ENCODE peak calls at places on chromosomes 11 and 22, in five cellular contexts. X is upper lobe of left lung, R is kidney, B is H1, W is body of pancreas. U is an unnamed sample.

GRCh38 chr11:128180446-128181089 is 406.8 kb downstream of the ETS1 start:
- DNase-seq in X (no peak), R (no peak), B (no peak), W (no peak), U (no peak)

GRCh38 chr11:117546431-117547160 is 218.9 kb downstream of the CEP164 start:
- DNase-seq in X (no peak), R (no peak), B (no peak), W (no peak), U (no peak)

GRCh38 chr11:65588199-65589054 is 7.2 kb downstream of the KCNK7 start:
- DNase-seq in X (peak), R (peak), B (no peak), W (peak), U (no peak)

GRCh38 chr11:92304271-92304670 is 79.7 kb downstream of the FAT3 start:
- DNase-seq in X (no peak), R (no peak), B (no peak), W (no peak), U (no peak)

GRCh38 chr22:44099696-44100095 is 75.6 kb downstream of the PARVB start:
- DNase-seq in X (no peak), R (peak), B (no peak), W (no peak), U (no peak)

GRCh38 chr11:1918436-1919315 is 827 bp upstream of the TNNT3 start:
- DNase-seq in X (no peak), R (no peak), B (no peak), W (no peak), U (no peak)

GRCh38 chr11:43393765-43394355 is 35.1 kb downstream of the TTC17 start:
- DNase-seq in X (no peak), R (no peak), B (no peak), W (peak), U (no peak)

GRCh38 chr11:102287963-102288744 is 29.1 kb upstream of the BIRC3 start:
- DNase-seq in X (peak), R (no peak), B (no peak), W (peak), U (no peak)

GRCh38 chr11:64102005-64102738 is 63.7 kb downstream of the MACROD1 start:
- DNase-seq in X (no peak), R (no peak), B (no peak), W (no peak), U (no peak)

GRCh38 chr11:76880314-76880713 is 19.6 kb downstream of the ACER3 start:
- DNase-seq in X (no peak), R (no peak), B (no peak), W (no peak), U (no peak)

GRCh38 chr11:11155962-11156815 is 196.9 kb downstream of the CSNK2A3 start:
- DNase-seq in X (no peak), R (no peak), B (peak), W (no peak), U (no peak)

GRCh38 chr11:45927332-45927683 is 4.9 kb downstream of the LARGE2 start:
- DNase-seq in X (no peak), R (peak), B (no peak), W (no peak), U (no peak)

GRCh38 chr11:126746443-126746842 is 254.1 kb downstream of the KIRREL3 start:
- DNase-seq in X (no peak), R (no peak), B (no peak), W (no peak), U (no peak)

GRCh38 chr11:126594921-126595367 is 239.5 kb downstream of the ST3GAL4 start:
- DNase-seq in X (no peak), R (no peak), B (no peak), W (no peak), U (no peak)

GRCh38 chr22:46060292-46061123 is 83.5 kb upstream of the WNT7B start:
- DNase-seq in X (no peak), R (no peak), B (no peak), W (peak), U (no peak)

GRCh38 chr22:31917227-31917921 is 27.0 kb upstream of the YWHAH start:
- DNase-seq in X (peak), R (no peak), B (no peak), W (no peak), U (no peak)

GRCh38 chr11:75333807-75334140 is 17.7 kb downstream of the ARRB1 start:
- DNase-seq in X (no peak), R (no peak), B (no peak), W (no peak), U (no peak)

GRCh38 chr11:36605221-36606216 is 7.5 kb upstream of the RAG2 start:
- DNase-seq in X (no peak), R (no peak), B (no peak), W (no peak), U (no peak)

GRCh38 chr11:9037963-9038362 is 34.2 kb upstream of the NRIP3 start:
- DNase-seq in X (no peak), R (no peak), B (no peak), W (no peak), U (no peak)

GRCh38 chr22:48153726-48154125 is 1391.3 kb downstream of the TBC1D22A start:
- DNase-seq in X (no peak), R (no peak), B (no peak), W (no peak), U (no peak)

GRCh38 chr11:131486937-131487336 is 116.5 kb downstream of the NTM start:
- DNase-seq in X (no peak), R (no peak), B (no peak), W (no peak), U (no peak)
- TF ChIP-seq CTCF in X (no peak), R (no peak), B (no peak), W (no peak), U (no peak)

GRCh38 chr11:72693271-72693968 is 19.2 kb upstream of the PDE2A start:
- DNase-seq in X (no peak), R (peak), B (no peak), W (no peak), U (no peak)
- TF ChIP-seq CTCF in X (no peak), R (no peak), B (peak), W (no peak), U (no peak)

GRCh38 chr11:116225236-116225635 is 547.6 kb downstream of the BUD13 start:
- DNase-seq in X (no peak), R (no peak), B (no peak), W (no peak), U (no peak)

GRCh38 chr11:116226731-116227130 is 546.1 kb downstream of the BUD13 start:
- DNase-seq in X (no peak), R (no peak), B (no peak), W (no peak), U (no peak)

GRCh38 chr11:116224889-116225200 is 547.9 kb downstream of the BUD13 start:
- DNase-seq in X (no peak), R (no peak), B (no peak), W (no peak), U (no peak)

GRCh38 chr11:116224154-116224888 is 548.5 kb downstream of the BUD13 start:
- DNase-seq in X (peak), R (no peak), B (peak), W (peak), U (peak)

GRCh38 chr11:116225784-116226410 is 546.9 kb downstream of the BUD13 start:
- DNase-seq in X (no peak), R (no peak), B (no peak), W (no peak), U (no peak)
- TF ChIP-seq CTCF in X (no peak), R (no peak), B (no peak), W (no peak), U (no peak)

GRCh38 chr11:119285431-119285830 is 31.5 kb downstream of the MCAM start:
- DNase-seq in X (no peak), R (no peak), B (no peak), W (no peak), U (no peak)

GRCh38 chr11:119288219-119288618 is 28.7 kb downstream of the MCAM start:
- DNase-seq in X (no peak), R (no peak), B (no peak), W (no peak), U (no peak)

GRCh38 chr11:119282495-119282894 is 34.4 kb downstream of the MCAM start:
- DNase-seq in X (no peak), R (no peak), B (no peak), W (no peak), U (no peak)

GRCh38 chr11:119284344-119285157 is 32.4 kb downstream of the MCAM start:
- DNase-seq in X (no peak), R (no peak), B (no peak), W (no peak), U (no peak)
- TF ChIP-seq CTCF in X (peak), R (peak), B (peak), W (peak), U (no peak)

GRCh38 chr22:25403284-25403606 is 161.2 kb upstream of the GRK3 start:
- DNase-seq in X (no peak), R (no peak), B (no peak), W (no peak), U (no peak)

GRCh38 chr22:25404556-25404922 is 159.9 kb upstream of the GRK3 start:
- DNase-seq in X (no peak), R (peak), B (no peak), W (peak), U (no peak)

GRCh38 chr22:25404923-25405853 is 159.3 kb upstream of the GRK3 start:
- DNase-seq in X (peak), R (peak), B (no peak), W (peak), U (peak)

GRCh38 chr22:25402501-25403283 is 161.8 kb upstream of the GRK3 start:
- DNase-seq in X (no peak), R (peak), B (no peak), W (peak), U (no peak)

GRCh38 chr22:25403752-25404471 is 160.6 kb upstream of the GRK3 start:
- DNase-seq in X (no peak), R (peak), B (no peak), W (no peak), U (no peak)
- TF ChIP-seq CTCF in X (no peak), R (no peak), B (peak), W (no peak), U (no peak)

DNA sequence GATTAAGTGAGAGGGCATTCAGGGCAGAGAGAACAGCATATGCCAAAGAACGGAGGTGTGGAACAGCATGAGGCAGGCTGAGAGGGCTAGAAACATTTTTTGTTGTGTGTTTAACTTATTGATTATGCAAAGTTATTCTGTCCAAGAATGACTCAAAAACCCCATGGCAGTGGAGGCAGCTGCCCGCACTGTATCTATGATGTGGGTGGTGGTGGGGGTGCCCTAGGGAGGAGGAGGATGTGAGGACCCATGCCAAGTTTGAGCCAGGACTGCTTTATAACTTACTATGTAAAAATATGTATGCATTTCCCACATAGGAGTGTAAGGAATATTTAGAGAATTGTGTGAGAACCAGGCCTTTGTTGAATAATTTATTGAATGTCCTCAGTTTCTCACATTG is 85.4 kb upstream of the GNAZ start:
- DNase-seq in X (no peak), R (no peak), B (no peak), W (no peak), U (no peak)
- TF ChIP-seq CTCF in X (no peak), R (no peak), B (no peak), W (no peak), U (no peak)

DNA sequence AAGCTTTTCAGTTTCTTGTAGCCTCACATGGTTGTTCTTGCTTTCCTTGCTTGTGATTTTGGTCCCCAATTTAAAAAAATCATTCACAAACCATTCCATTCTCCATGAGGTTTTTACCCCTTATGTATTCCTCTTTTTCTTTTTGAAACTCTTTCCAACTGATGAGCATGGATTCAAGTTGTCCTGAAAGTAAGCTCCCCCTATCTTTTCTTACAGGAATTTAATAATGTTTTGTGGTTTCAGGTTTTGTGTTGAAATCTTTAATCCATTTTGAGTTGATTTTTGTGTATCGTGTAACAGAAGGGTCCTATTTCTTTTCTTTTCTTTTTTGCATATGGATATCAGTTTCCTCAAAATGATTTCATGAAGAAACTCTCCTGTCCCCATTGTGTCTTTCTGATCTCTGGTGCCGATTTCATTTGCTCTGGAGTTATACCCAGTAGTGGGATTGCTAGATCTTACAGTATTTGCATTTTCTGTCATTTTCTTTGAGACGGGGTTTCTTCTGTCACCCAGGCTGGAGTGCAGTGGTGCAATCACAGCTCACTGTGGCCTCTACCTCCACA is 58.5 kb downstream of the LRRC74B start:
- DNase-seq in X (no peak), R (no peak), B (no peak), W (no peak), U (no peak)
- TF ChIP-seq CTCF in X (no peak), R (no peak), B (no peak), W (no peak), U (no peak)

GRCh38 chr11:129881570-129882170 is 13.7 kb downstream of the NFRKB start:
- DNase-seq in X (no peak), R (no peak), B (peak), W (no peak), U (no peak)
- TF ChIP-seq CTCF in X (peak), R (peak), B (peak), W (peak), U (peak)

GRCh38 chr11:79440451-79441158 is at the start of gene TENM4:
- DNase-seq in X (peak), R (peak), B (peak), W (peak), U (peak)
- TF ChIP-seq CTCF in X (no peak), R (no peak), B (peak), W (no peak), U (peak)

GRCh38 chr22:19681863-19682245 is 32.4 kb upstream of the SEPTIN5 start:
- DNase-seq in X (no peak), R (no peak), B (no peak), W (no peak), U (no peak)

GRCh38 chr22:19679476-19680099 is 34.7 kb upstream of the SEPTIN5 start:
- DNase-seq in X (peak), R (peak), B (peak), W (peak), U (no peak)

GRCh38 chr22:19680911-19681862 is 33.1 kb upstream of the SEPTIN5 start:
- DNase-seq in X (no peak), R (no peak), B (no peak), W (no peak), U (no peak)

GRCh38 chr22:19680287-19680881 is 33.9 kb upstream of the SEPTIN5 start:
- DNase-seq in X (no peak), R (no peak), B (no peak), W (no peak), U (no peak)

GRCh38 chr22:19678949-19679348 is 35.4 kb upstream of the SEPTIN5 start:
- DNase-seq in X (no peak), R (no peak), B (no peak), W (no peak), U (no peak)
- TF ChIP-seq CTCF in X (no peak), R (no peak), B (no peak), W (no peak), U (no peak)

U was measured in mesothelial cell of epicardium.